ENCODE peak calls at places on chromosomes 16 and 17, in four cellular contexts. One of them, this sample, is unnamed.

GRCh38 chr17:82333279-82334171 is at the start of gene SECTM1:
- DNase-seq in GM12878: no peak
- DNase-seq in HepG2: no peak
- DNase-seq in endothelial cell of umbilical vein: no peak
- DNase-seq in this sample: no peak

GRCh38 chr16:81671738-81672597 is 107.1 kb upstream of the PLCG2 start:
- DNase-seq in GM12878: no peak
- DNase-seq in HepG2: no peak
- DNase-seq in endothelial cell of umbilical vein: no peak
- DNase-seq in this sample: no peak

GRCh38 chr16:19008770-19009169 is 25.0 kb downstream of the TMC7 start:
- DNase-seq in GM12878: no peak
- DNase-seq in HepG2: peak
- DNase-seq in endothelial cell of umbilical vein: no peak
- DNase-seq in this sample: no peak

GRCh38 chr16:84569382-84569987 is 48.4 kb downstream of the COTL1 start:
- DNase-seq in GM12878: peak
- DNase-seq in HepG2: no peak
- DNase-seq in endothelial cell of umbilical vein: no peak
- DNase-seq in this sample: no peak

GRCh38 chr17:30517786-30518185 is 40.6 kb downstream of the GOSR1 start:
- DNase-seq in GM12878: no peak
- DNase-seq in HepG2: no peak
- DNase-seq in endothelial cell of umbilical vein: no peak
- DNase-seq in this sample: no peak

GRCh38 chr17:5418858-5419355 is 555 bp downstream of the NUP88 start:
- DNase-seq in GM12878: peak
- DNase-seq in HepG2: peak
- DNase-seq in endothelial cell of umbilical vein: peak
- DNase-seq in this sample: no peak

GRCh38 chr16:47779201-47780016 is 318.3 kb downstream of the PHKB start:
- DNase-seq in GM12878: peak
- DNase-seq in HepG2: no peak
- DNase-seq in endothelial cell of umbilical vein: peak
- DNase-seq in this sample: peak

GRCh38 chr16:87318158-87318644 is 1.0 kb upstream of the C16orf95 start:
- DNase-seq in GM12878: no peak
- DNase-seq in HepG2: peak
- DNase-seq in endothelial cell of umbilical vein: no peak
- DNase-seq in this sample: peak

GRCh38 chr17:63345598-63345997 is 100.5 kb downstream of the CYB561 start:
- DNase-seq in GM12878: no peak
- DNase-seq in HepG2: no peak
- DNase-seq in endothelial cell of umbilical vein: no peak
- DNase-seq in this sample: no peak

GRCh38 chr17:82314012-82314720 is 3.2 kb downstream of the CD7 start:
- DNase-seq in GM12878: no peak
- DNase-seq in HepG2: no peak
- DNase-seq in endothelial cell of umbilical vein: no peak
- DNase-seq in this sample: no peak

GRCh38 chr16:66043326-66043725 is 323.2 kb upstream of the CDH5 start:
- DNase-seq in GM12878: no peak
- DNase-seq in HepG2: no peak
- DNase-seq in endothelial cell of umbilical vein: no peak
- DNase-seq in this sample: no peak

GRCh38 chr17:2436516-2436915 is 35.7 kb upstream of the MNT start:
- DNase-seq in GM12878: no peak
- DNase-seq in HepG2: no peak
- DNase-seq in endothelial cell of umbilical vein: no peak
- DNase-seq in this sample: no peak

GRCh38 chr17:13113821-13114525 is 96.1 kb upstream of the ELAC2 start:
- DNase-seq in GM12878: no peak
- DNase-seq in HepG2: no peak
- DNase-seq in endothelial cell of umbilical vein: no peak
- DNase-seq in this sample: no peak

GRCh38 chr16:49548571-49548970 is 175.0 kb downstream of the C16orf78 start:
- DNase-seq in GM12878: no peak
- DNase-seq in HepG2: no peak
- DNase-seq in endothelial cell of umbilical vein: no peak
- DNase-seq in this sample: no peak

GRCh38 chr16:84758627-84759026 is 58.8 kb downstream of the USP10 start:
- DNase-seq in GM12878: no peak
- DNase-seq in HepG2: no peak
- DNase-seq in endothelial cell of umbilical vein: no peak
- DNase-seq in this sample: no peak

GRCh38 chr17:69539781-69540319 is 125.4 kb downstream of the MAP2K6 start:
- DNase-seq in GM12878: no peak
- DNase-seq in HepG2: no peak
- DNase-seq in endothelial cell of umbilical vein: peak
- DNase-seq in this sample: no peak

GRCh38 chr16:27618611-27619380 is 68.9 kb downstream of the KATNIP start:
- DNase-seq in GM12878: no peak
- DNase-seq in HepG2: peak
- DNase-seq in endothelial cell of umbilical vein: no peak
- DNase-seq in this sample: no peak

GRCh38 chr17:21209511-21210175 is 4.3 kb downstream of the TMEM11 start:
- DNase-seq in GM12878: no peak
- DNase-seq in HepG2: no peak
- DNase-seq in endothelial cell of umbilical vein: no peak
- DNase-seq in this sample: no peak

GRCh38 chr17:76142044-76143041 is 1.3 kb upstream of the FOXJ1 start:
- DNase-seq in GM12878: no peak
- DNase-seq in HepG2: no peak
- DNase-seq in endothelial cell of umbilical vein: no peak
- DNase-seq in this sample: no peak

GRCh38 chr17:57589151-57590034 is 155.7 kb downstream of the CCDC182 start:
- DNase-seq in GM12878: no peak
- DNase-seq in HepG2: no peak
- DNase-seq in endothelial cell of umbilical vein: no peak
- DNase-seq in this sample: no peak

GRCh38 chr17:1999557-2000251 is 25.4 kb downstream of the RTN4RL1 start:
- DNase-seq in GM12878: no peak
- DNase-seq in HepG2: peak
- DNase-seq in endothelial cell of umbilical vein: peak
- DNase-seq in this sample: no peak

GRCh38 chr17:82679586-82680465 is 18.7 kb downstream of the RAB40B start:
- DNase-seq in GM12878: no peak
- DNase-seq in HepG2: peak
- DNase-seq in endothelial cell of umbilical vein: no peak
- DNase-seq in this sample: no peak

GRCh38 chr16:73713301-73713700 is 583.3 kb upstream of the PSMD7 start:
- DNase-seq in GM12878: no peak
- DNase-seq in HepG2: no peak
- DNase-seq in endothelial cell of umbilical vein: no peak
- DNase-seq in this sample: no peak

GRCh38 chr17:50699410-50699809 is 8.3 kb downstream of the ANKRD40 start:
- DNase-seq in GM12878: no peak
- DNase-seq in HepG2: no peak
- DNase-seq in endothelial cell of umbilical vein: no peak
- DNase-seq in this sample: no peak

GRCh38 chr16:30805056-30805369 is 18.0 kb upstream of the ZNF629 start:
- DNase-seq in GM12878: no peak
- DNase-seq in HepG2: no peak
- DNase-seq in endothelial cell of umbilical vein: no peak
- DNase-seq in this sample: peak

GRCh38 chr17:53722407-53722806 is 100.3 kb upstream of the KIF2B start:
- DNase-seq in GM12878: no peak
- DNase-seq in HepG2: no peak
- DNase-seq in endothelial cell of umbilical vein: no peak
- DNase-seq in this sample: no peak

GRCh38 chr16:46753015-46753414 is 4.9 kb upstream of the MYLK3 start:
- DNase-seq in GM12878: no peak
- DNase-seq in HepG2: no peak
- DNase-seq in endothelial cell of umbilical vein: no peak
- DNase-seq in this sample: no peak

GRCh38 chr17:77893144-77894044 is 65.1 kb upstream of the TNRC6C start:
- DNase-seq in GM12878: no peak
- DNase-seq in HepG2: no peak
- DNase-seq in endothelial cell of umbilical vein: no peak
- DNase-seq in this sample: no peak

GRCh38 chr16:70395345-70395901 is 43.5 kb downstream of the ST3GAL2 start:
- DNase-seq in GM12878: no peak
- DNase-seq in HepG2: peak
- DNase-seq in endothelial cell of umbilical vein: peak
- DNase-seq in this sample: peak

GRCh38 chr16:20944861-20945390 is 44.4 kb downstream of the LYRM1 start:
- DNase-seq in GM12878: no peak
- DNase-seq in HepG2: peak
- DNase-seq in endothelial cell of umbilical vein: peak
- DNase-seq in this sample: peak

GRCh38 chr16:52439171-52439701 is 107.7 kb downstream of the TOX3 start:
- DNase-seq in GM12878: no peak
- DNase-seq in HepG2: no peak
- DNase-seq in endothelial cell of umbilical vein: no peak
- DNase-seq in this sample: no peak

DNA sequence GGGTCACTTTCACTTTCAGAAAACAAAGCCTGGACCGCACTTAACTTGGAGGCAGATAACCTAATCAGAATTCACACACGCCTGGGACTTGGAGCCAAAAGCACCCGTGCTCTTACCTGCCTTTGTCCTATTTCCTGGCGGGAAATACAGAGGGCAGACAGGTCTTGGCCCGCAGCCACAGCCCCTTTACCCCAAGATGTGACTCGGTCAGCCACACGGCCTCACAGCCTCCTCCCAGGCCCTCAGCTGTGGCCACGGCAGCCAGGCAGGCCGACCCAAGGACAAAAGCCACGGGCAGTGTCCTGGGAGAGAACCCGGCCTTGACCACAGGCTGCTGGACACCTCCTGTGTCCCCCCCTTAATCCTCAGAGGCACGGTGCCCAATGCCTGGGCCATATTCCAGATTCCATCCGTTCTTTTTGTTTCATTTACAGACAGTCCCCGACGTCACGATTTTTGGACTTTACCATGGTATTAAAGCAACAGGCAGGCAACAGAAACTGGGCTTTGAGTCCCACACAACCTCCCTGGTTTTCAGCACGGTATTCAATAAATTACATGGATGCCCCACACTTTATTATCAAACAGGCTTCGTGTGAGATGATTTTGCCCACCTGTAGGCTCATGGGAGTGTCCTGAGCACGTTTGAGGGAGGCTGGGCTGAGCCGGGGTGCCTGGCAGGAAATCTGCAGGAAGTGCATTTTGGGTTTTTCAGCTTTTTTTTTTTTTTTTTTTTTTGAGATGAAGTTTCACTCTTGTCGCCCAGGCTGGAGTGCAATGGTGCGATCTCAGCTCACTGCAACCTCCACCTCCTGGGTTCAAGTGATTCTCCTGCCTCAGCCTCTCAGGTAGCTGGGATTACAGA is 30.0 kb upstream of the GAA start:
- DNase-seq in GM12878: no peak
- DNase-seq in HepG2: peak
- DNase-seq in endothelial cell of umbilical vein: peak
- DNase-seq in this sample: no peak
- TF ChIP-seq MYC in GM12878: no peak
- TF ChIP-seq MYC in HepG2: peak
- TF ChIP-seq MYC in endothelial cell of umbilical vein: no peak
- TF ChIP-seq MYC in this sample: no peak

GRCh38 chr16:85975421-85976100 is 76.6 kb downstream of the IRF8 start:
- DNase-seq in GM12878: no peak
- DNase-seq in HepG2: peak
- DNase-seq in endothelial cell of umbilical vein: no peak
- DNase-seq in this sample: no peak
- H3K9ac ChIP-seq in GM12878: no peak
- H3K9ac ChIP-seq in HepG2: no peak
- H3K9ac ChIP-seq in endothelial cell of umbilical vein: no peak
- H3K9ac ChIP-seq in this sample: no peak

DNA sequence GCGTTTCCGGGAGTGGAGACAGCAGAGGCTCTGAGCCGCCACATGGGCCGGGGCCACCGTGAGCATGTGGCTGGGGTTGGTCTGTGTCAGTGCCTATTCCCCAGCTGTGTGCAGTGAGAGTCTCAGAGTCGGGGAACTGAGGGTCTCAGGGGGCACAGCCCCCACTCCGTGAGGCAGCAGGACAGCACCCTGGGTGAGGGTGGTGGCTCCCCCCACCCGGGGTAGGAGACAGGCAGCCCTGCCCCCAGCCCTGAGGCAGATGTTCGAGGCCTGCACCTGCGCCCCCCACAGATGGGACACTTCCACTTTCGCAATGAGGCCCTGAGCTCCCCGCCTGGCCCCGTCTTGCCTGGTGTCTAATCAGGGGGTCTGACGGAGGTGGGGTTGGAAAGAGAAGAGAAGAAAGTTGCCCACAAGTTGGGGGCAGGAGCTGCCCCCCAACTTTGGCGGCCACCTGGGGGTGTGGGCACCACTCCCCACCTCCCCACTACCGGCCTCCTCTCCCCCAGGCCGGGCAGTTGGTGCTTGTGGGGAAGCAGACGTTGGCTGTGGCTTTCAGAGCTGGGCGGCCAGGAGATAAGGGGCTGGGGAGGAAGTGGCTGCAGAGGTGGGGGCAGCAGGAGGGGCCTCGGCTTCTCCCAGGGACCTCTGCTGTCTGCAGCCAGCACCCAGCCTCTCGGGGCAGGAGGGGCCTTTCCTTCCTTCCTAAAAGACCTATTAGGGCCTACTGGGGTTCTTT is 1.8 kb upstream of the CBFA2T3 start:
- DNase-seq in GM12878: peak
- DNase-seq in HepG2: no peak
- DNase-seq in endothelial cell of umbilical vein: no peak
- DNase-seq in this sample: peak
- TF ChIP-seq MYC in GM12878: peak
- TF ChIP-seq MYC in HepG2: no peak
- TF ChIP-seq MYC in endothelial cell of umbilical vein: no peak
- TF ChIP-seq MYC in this sample: peak

GRCh38 chr17:80987941-80988461 is 3.6 kb upstream of the CHMP6 start:
- DNase-seq in GM12878: no peak
- DNase-seq in HepG2: peak
- DNase-seq in endothelial cell of umbilical vein: no peak
- DNase-seq in this sample: no peak
- H3K9ac ChIP-seq in GM12878: no peak
- H3K9ac ChIP-seq in HepG2: peak
- H3K9ac ChIP-seq in endothelial cell of umbilical vein: no peak
- H3K9ac ChIP-seq in this sample: peak

DNA sequence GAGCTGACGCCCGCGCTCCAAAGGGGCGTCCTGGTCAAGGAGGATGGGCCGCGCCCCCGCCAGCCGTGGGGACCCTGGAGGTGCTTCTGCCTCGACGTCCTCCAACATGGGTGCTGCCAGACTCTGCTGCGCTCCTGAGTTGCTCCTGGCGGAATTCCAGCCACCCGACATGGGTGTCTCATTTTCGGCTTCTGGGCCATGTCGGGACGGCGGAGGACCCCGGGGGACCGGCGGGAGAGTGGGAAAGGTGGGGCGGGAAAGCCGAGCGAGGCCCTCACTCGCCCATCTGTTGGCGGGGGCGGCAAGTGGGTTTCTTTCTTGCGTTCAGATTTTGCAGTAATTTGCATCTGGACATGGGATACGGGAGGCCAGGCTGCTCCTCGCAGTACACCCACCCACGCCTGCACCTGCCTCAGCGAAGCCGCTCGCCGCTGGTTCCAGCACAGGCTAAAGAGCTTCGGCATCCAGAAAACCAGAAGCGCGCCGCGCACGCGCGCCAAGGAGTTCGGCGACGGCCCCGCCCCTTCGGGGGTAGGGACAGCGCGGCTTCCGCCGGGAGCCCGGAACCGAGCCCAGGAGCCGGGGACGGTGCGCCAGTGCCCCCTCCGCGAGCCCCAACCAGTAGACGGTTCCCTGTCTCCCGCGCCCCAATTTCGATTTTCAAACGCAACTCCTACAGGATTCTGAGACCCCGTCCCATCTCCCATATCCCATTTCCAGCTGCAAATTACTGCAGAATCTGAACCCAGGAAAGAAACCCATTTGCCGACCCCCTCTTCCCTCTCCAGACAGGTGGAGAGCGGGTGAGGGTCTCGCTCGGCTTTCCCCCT is at the start of gene ARMC7:
- DNase-seq in GM12878: no peak
- DNase-seq in HepG2: peak
- DNase-seq in endothelial cell of umbilical vein: peak
- DNase-seq in this sample: peak
- TF ChIP-seq MYC in GM12878: no peak
- TF ChIP-seq MYC in HepG2: peak
- TF ChIP-seq MYC in endothelial cell of umbilical vein: no peak
- TF ChIP-seq MYC in this sample: no peak